ENCODE peak calls at places on chromosome 2, in nine cellular contexts. Q is endothelial cell; X is activated naive CD8-positive, alpha-beta T cell treated with anti-CD3 and anti-CD28 coated beads, Interleukin-2, amount 50 U/mL, for 24 hours; N is amniotic stem cell; R is ELR; G is HuH-7; F is psoas muscle; O is right cardiac atrium; U is D341Med. S is an unnamed sample.

GRCh38 chr2:85112906-85113625 is 20.1 kb upstream of the TCF7L1 start:
- DNase-seq in Q (no peak), X (no peak), N (no peak), R (peak), G (no peak), F (no peak), O (no peak), U (no peak), S (no peak)

GRCh38 chr2:235727186-235727585 is 233.3 kb downstream of the AGAP1 start:
- DNase-seq in Q (no peak), X (no peak), N (no peak), R (no peak), G (no peak), F (no peak), O (no peak), U (no peak), S (no peak)

GRCh38 chr2:9158786-9159779 is 47.5 kb upstream of the ASAP2 start:
- DNase-seq in Q (no peak), X (no peak), N (no peak), R (no peak), G (no peak), F (no peak), O (no peak), U (no peak), S (no peak)

GRCh38 chr2:45709137-45709536 is 57.7 kb downstream of the PRKCE start:
- DNase-seq in Q (no peak), X (no peak), N (no peak), R (no peak), G (no peak), F (peak), O (peak), U (no peak), S (no peak)

GRCh38 chr2:183371545-183371944 is 247.3 kb downstream of the NUP35 start:
- DNase-seq in Q (no peak), X (no peak), N (no peak), R (peak), G (no peak), F (no peak), O (no peak), U (no peak), S (no peak)

GRCh38 chr2:191979221-191979730 is 132.4 kb upstream of the CAVIN2 start:
- DNase-seq in Q (no peak), X (no peak), N (no peak), R (no peak), G (no peak), F (no peak), O (no peak), U (no peak), S (no peak)

GRCh38 chr2:199439094-199439493 is 18.6 kb downstream of the SATB2 start:
- DNase-seq in Q (no peak), X (no peak), N (no peak), R (no peak), G (no peak), F (no peak), O (no peak), U (no peak), S (no peak)

GRCh38 chr2:101793277-101793969 is 95.9 kb downstream of the MAP4K4 start:
- DNase-seq in Q (no peak), X (no peak), N (no peak), R (peak), G (no peak), F (no peak), O (no peak), U (peak), S (no peak)

GRCh38 chr2:111897924-111898702 is at the start of gene MERTK:
- DNase-seq in Q (peak), X (peak), N (peak), R (peak), G (peak), F (peak), O (peak), U (peak), S (peak)

GRCh38 chr2:232533944-232534710 is 5.4 kb upstream of the CHRNG start:
- DNase-seq in Q (no peak), X (no peak), N (no peak), R (no peak), G (no peak), F (peak), O (no peak), U (no peak), S (no peak)

GRCh38 chr2:102041351-102041750 is 49.6 kb downstream of the IL1R2 start:
- DNase-seq in Q (no peak), X (no peak), N (no peak), R (peak), G (no peak), F (no peak), O (no peak), U (no peak), S (no peak)

GRCh38 chr2:109209941-109210340 is 80.9 kb downstream of the SH3RF3 start:
- DNase-seq in Q (no peak), X (no peak), N (no peak), R (no peak), G (no peak), F (no peak), O (no peak), U (no peak), S (no peak)

GRCh38 chr2:146666336-146666735 is 1178.5 kb upstream of the ACVR2A start:
- DNase-seq in Q (no peak), X (no peak), N (no peak), R (peak), G (no peak), F (no peak), O (no peak), U (no peak), S (no peak)

GRCh38 chr2:53087282-53087882 is 680.2 kb upstream of the CHAC2 start:
- DNase-seq in Q (no peak), X (no peak), N (peak), R (peak), G (no peak), F (no peak), O (no peak), U (no peak), S (no peak)

GRCh38 chr2:127233710-127234109 is 13.6 kb upstream of the CYP27C1 start:
- DNase-seq in Q (no peak), X (no peak), N (no peak), R (no peak), G (no peak), F (no peak), O (no peak), U (no peak), S (no peak)

GRCh38 chr2:288002-288742 is at the start of gene ALKAL2:
- DNase-seq in Q (peak), X (no peak), N (no peak), R (no peak), G (no peak), F (no peak), O (peak), U (peak), S (no peak)

GRCh38 chr2:18883626-18884456 is 294.5 kb upstream of the NT5C1B start:
- DNase-seq in Q (peak), X (no peak), N (no peak), R (peak), G (no peak), F (no peak), O (no peak), U (no peak), S (no peak)

GRCh38 chr2:2464095-2464494 is 133.0 kb upstream of the MYT1L start:
- DNase-seq in Q (no peak), X (no peak), N (no peak), R (no peak), G (no peak), F (no peak), O (peak), U (no peak), S (peak)

GRCh38 chr2:727071-727470 is 49.9 kb upstream of the TMEM18 start:
- DNase-seq in Q (no peak), X (no peak), N (no peak), R (no peak), G (no peak), F (no peak), O (no peak), U (no peak), S (no peak)

GRCh38 chr2:100703213-100703612 is 116.7 kb upstream of the NPAS2 start:
- DNase-seq in Q (no peak), X (no peak), N (no peak), R (no peak), G (no peak), F (no peak), O (no peak), U (no peak), S (no peak)

GRCh38 chr2:120313695-120314615 is 32.0 kb upstream of the INHBB start:
- DNase-seq in Q (no peak), X (no peak), N (no peak), R (no peak), G (peak), F (no peak), O (no peak), U (no peak), S (no peak)

GRCh38 chr2:54457326-54458023 is 1.3 kb downstream of the SPTBN1 start:
- DNase-seq in Q (peak), X (no peak), N (no peak), R (peak), G (peak), F (peak), O (peak), U (peak), S (peak)

GRCh38 chr2:11236335-11236734 is 81.1 kb downstream of the SLC66A3 start:
- DNase-seq in Q (no peak), X (no peak), N (no peak), R (no peak), G (no peak), F (no peak), O (no peak), U (no peak), S (no peak)

GRCh38 chr2:213429516-213429915 is 145.3 kb downstream of the SPAG16 start:
- DNase-seq in Q (no peak), X (no peak), N (no peak), R (peak), G (no peak), F (no peak), O (no peak), U (no peak), S (no peak)

GRCh38 chr2:85939136-85939535 is 50.3 kb upstream of the ST3GAL5 start:
- DNase-seq in Q (no peak), X (no peak), N (no peak), R (no peak), G (no peak), F (no peak), O (no peak), U (no peak), S (no peak)

GRCh38 chr2:176589956-176590509 is 320.8 kb downstream of the MTX2 start:
- DNase-seq in Q (no peak), X (no peak), N (no peak), R (no peak), G (no peak), F (no peak), O (no peak), U (no peak), S (no peak)

GRCh38 chr2:234376229-234376628 is 120.7 kb downstream of the ARL4C start:
- DNase-seq in Q (no peak), X (no peak), N (no peak), R (no peak), G (no peak), F (no peak), O (no peak), U (no peak), S (no peak)

GRCh38 chr2:205564761-205565160 is 117.5 kb upstream of the NRP2 start:
- DNase-seq in Q (no peak), X (no peak), N (no peak), R (no peak), G (no peak), F (no peak), O (no peak), U (no peak), S (no peak)

GRCh38 chr2:170680172-170680913 is 34.8 kb upstream of the SP5 start:
- DNase-seq in Q (no peak), X (no peak), N (no peak), R (no peak), G (no peak), F (no peak), O (no peak), U (no peak), S (peak)

GRCh38 chr2:209534228-209534627 is 110.4 kb downstream of the MAP2 start:
- DNase-seq in Q (no peak), X (no peak), N (no peak), R (no peak), G (no peak), F (no peak), O (no peak), U (no peak), S (no peak)

GRCh38 chr2:54455584-54456525 is at the start of gene SPTBN1:
- DNase-seq in Q (peak), X (peak), N (peak), R (peak), G (peak), F (peak), O (peak), U (peak), S (peak)

GRCh38 chr2:71852141-71852711 is 295.4 kb downstream of the CYP26B1 start:
- DNase-seq in Q (no peak), X (no peak), N (no peak), R (no peak), G (no peak), F (no peak), O (peak), U (no peak), S (no peak)

GRCh38 chr2:164890533-164890932 is 48.9 kb upstream of the COBLL1 start:
- DNase-seq in Q (no peak), X (no peak), N (no peak), R (no peak), G (no peak), F (no peak), O (no peak), U (peak), S (no peak)

S was measured in NCI-H510A treated with DMSO at 0.1 percent for 48 hours.